ENCODE peak calls at places on chromosomes 16 and 17, in six cellular contexts. B is ovary; U is CD8-positive, alpha-beta T cell; J is hepatocyte; D is brain microvascular endothelial cell; M is fibroblast of villous mesenchyme. N is an unnamed sample.

GRCh38 chr17:69175812-69176517 is 34.3 kb upstream of the ABCA6 start:
- DNase-seq in B (no peak), U (no peak), J (peak; percentile 4), D (peak; percentile 92), M (peak; percentile 85), N (peak; percentile 80)

GRCh38 chr17:57902117-57902799 is 52.4 kb upstream of the MRPS23 start:
- DNase-seq in B (no peak), U (no peak), J (no peak), D (no peak), M (no peak), N (no peak)

GRCh38 chr17:64777413-64778101 is 115.5 kb upstream of the SMURF2 start:
- DNase-seq in B (no peak), U (no peak), J (no peak), D (no peak), M (no peak), N (no peak)

GRCh38 chr16:3846595-3847091 is 33.9 kb downstream of the CREBBP start:
- DNase-seq in B (no peak), U (no peak), J (no peak), D (no peak), M (no peak), N (no peak)

GRCh38 chr16:58464047-58464915 is 35.7 kb upstream of the NDRG4 start:
- DNase-seq in B (no peak), U (no peak), J (peak; percentile 59), D (no peak), M (no peak), N (no peak)

GRCh38 chr17:66702106-66702936 is 132.6 kb upstream of the CACNG5 start:
- DNase-seq in B (no peak), U (no peak), J (no peak), D (no peak), M (no peak), N (peak; percentile 50)

GRCh38 chr16:19094542-19095365 is 19.0 kb upstream of the ITPRIPL2 start:
- DNase-seq in B (no peak), U (no peak), J (no peak), D (no peak), M (peak; percentile 40), N (peak; percentile 25)

GRCh38 chr17:9729034-9729650 is 62.2 kb downstream of the DHRS7C start:
- DNase-seq in B (no peak), U (no peak), J (peak; percentile 66), D (no peak), M (peak; percentile 58), N (peak; percentile 51)

GRCh38 chr17:61783556-61784304 is 79.6 kb downstream of the BRIP1 start:
- DNase-seq in B (no peak), U (no peak), J (no peak), D (no peak), M (no peak), N (no peak)

GRCh38 chr16:15737140-15737644 is 87.1 kb downstream of the NDE1 start:
- DNase-seq in B (no peak), U (no peak), J (no peak), D (no peak), M (no peak), N (no peak)

GRCh38 chr16:52203096-52203495 is 343.8 kb downstream of the TOX3 start:
- DNase-seq in B (no peak), U (no peak), J (no peak), D (no peak), M (no peak), N (no peak)

GRCh38 chr16:1961651-1962067 is 2.3 kb downstream of the NDUFB10 start:
- DNase-seq in B (no peak), U (no peak), J (no peak), D (no peak), M (no peak), N (no peak)

GRCh38 chr17:47934856-47935255 is 6.5 kb upstream of the PNPO start:
- DNase-seq in B (no peak), U (no peak), J (no peak), D (no peak), M (no peak), N (no peak)

GRCh38 chr17:6558276-6558675 is 1.9 kb upstream of the PITPNM3 start:
- DNase-seq in B (peak; percentile 36), U (no peak), J (no peak), D (no peak), M (no peak), N (no peak)

GRCh38 chr17:40248507-40248906 is 29.4 kb downstream of the WIPF2 start:
- DNase-seq in B (no peak), U (no peak), J (no peak), D (no peak), M (no peak), N (no peak)

GRCh38 chr16:82156761-82157654 is 13.0 kb downstream of the MPHOSPH6 start:
- DNase-seq in B (peak; percentile 27), U (no peak), J (peak; percentile 11), D (no peak), M (peak; percentile 99), N (peak; percentile 33)

GRCh38 chr17:68710976-68711375 is 109.8 kb upstream of the FAM20A start:
- DNase-seq in B (no peak), U (no peak), J (no peak), D (no peak), M (peak; percentile 66), N (no peak)

GRCh38 chr17:74569392-74570003 is 2.2 kb upstream of the CD300H start:
- DNase-seq in B (peak; percentile 37), U (no peak), J (peak; percentile 83), D (peak; percentile 94), M (peak; percentile 96), N (peak; percentile 78)

GRCh38 chr16:59543641-59544040 is 809.5 kb upstream of the GOT2 start:
- DNase-seq in B (no peak), U (no peak), J (no peak), D (peak; percentile 59), M (no peak), N (peak; percentile 70)

GRCh38 chr16:88441460-88441859 is 11.6 kb upstream of the ZFPM1 start:
- DNase-seq in B (no peak), U (no peak), J (no peak), D (no peak), M (no peak), N (no peak)

GRCh38 chr16:88440111-88440510 is 13.0 kb upstream of the ZFPM1 start:
- DNase-seq in B (no peak), U (no peak), J (no peak), D (no peak), M (no peak), N (no peak)

GRCh38 chr16:88440686-88441405 is 12.2 kb upstream of the ZFPM1 start:
- DNase-seq in B (no peak), U (no peak), J (no peak), D (no peak), M (no peak), N (no peak)

GRCh38 chr16:88442811-88443576 is 10.1 kb upstream of the ZFPM1 start:
- DNase-seq in B (peak; percentile 81), U (peak; percentile 66), J (peak; percentile 89), D (peak; percentile 27), M (peak; percentile 60), N (peak; percentile 69)

DNA sequence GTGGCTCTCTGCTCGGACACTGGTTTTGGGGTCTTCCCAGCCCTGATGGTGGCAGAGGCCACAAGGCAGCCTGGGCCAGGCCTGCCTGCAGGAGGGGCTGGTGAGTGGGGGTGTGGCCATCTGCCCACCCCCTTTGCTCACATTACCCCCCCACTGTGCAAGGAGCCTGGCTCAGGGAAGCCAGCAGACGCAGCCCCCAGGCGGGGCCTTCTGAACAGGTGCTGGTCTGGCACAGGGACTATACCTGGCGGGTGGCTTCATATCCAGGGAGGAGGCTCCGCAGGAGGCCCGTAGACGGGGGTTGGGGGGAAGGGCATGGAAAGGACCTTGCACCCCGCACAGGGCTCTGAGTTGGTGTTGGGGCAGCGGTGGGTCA is 10.7 kb upstream of the ZFPM1 start:
- DNase-seq in B (no peak), U (no peak), J (no peak), D (no peak), M (no peak), N (no peak)
- TF ChIP-seq CTCF in B (no peak), U (no peak), J (no peak), D (peak; percentile 18), M (no peak), N (no peak)

GRCh38 chr16:705748-706188 is at the start of gene FBXL16:
- DNase-seq in B (no peak), U (no peak), J (no peak), D (no peak), M (no peak), N (no peak)
- H3K4me3 ChIP-seq in B (no peak within 1 kb of the TSS), U (no peak within 1 kb of the TSS), J (no peak within 1 kb of the TSS), D (no peak within 1 kb of the TSS), M (no peak within 1 kb of the TSS), N (no peak within 1 kb of the TSS)

DNA sequence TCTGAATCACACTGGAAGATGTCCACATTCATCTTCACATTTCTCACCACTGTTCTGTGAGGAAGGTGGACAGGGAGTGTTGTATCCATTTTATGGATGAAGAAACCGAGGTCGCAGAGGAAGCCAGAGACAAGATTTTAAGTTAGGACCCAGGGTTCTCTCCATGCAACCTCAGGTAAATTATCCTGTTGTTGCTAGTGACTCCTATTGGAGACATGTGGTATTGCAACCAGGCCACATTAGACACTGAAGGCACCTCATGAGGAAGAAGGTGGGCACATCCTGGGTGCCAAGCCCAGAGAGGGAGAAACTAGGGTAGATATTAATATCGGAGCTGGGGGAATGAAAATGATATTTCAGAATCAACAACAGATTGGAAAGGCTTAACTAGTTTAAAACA is 8.5 kb upstream of the WNT9B start:
- DNase-seq in B (no peak), U (no peak), J (no peak), D (no peak), M (no peak), N (peak; percentile 22)
- TF ChIP-seq CTCF in B (no peak), U (peak; percentile 28), J (peak; percentile 24), D (peak; percentile 73), M (peak; percentile 55), N (peak; percentile 78)

GRCh38 chr17:81277938-81278693 is 17.0 kb downstream of the SLC38A10 start:
- DNase-seq in B (no peak), U (no peak), J (no peak), D (no peak), M (no peak), N (no peak)
- H3K4me3 ChIP-seq in B (no peak overlapping the region), U (no peak overlapping the region), J (no peak overlapping the region), D (no peak overlapping the region), M (no peak overlapping the region), N (no peak overlapping the region)

GRCh38 chr16:68227850-68228553 is 7.9 kb downstream of the ESRP2 start:
- DNase-seq in B (no peak), U (no peak), J (no peak), D (no peak), M (no peak), N (no peak)
- TF ChIP-seq CTCF in B (no peak), U (no peak), J (no peak), D (no peak), M (no peak), N (peak; percentile 3)

GRCh38 chr16:30470170-30470512 is 2.4 kb upstream of the ITGAL start:
- DNase-seq in B (no peak), U (no peak), J (no peak), D (no peak), M (no peak), N (no peak)
- H3K4me3 ChIP-seq in B (no peak overlapping the region), U (no peak overlapping the region), J (no peak overlapping the region), D (no peak overlapping the region), M (no peak overlapping the region), N (no peak overlapping the region)